ENCODE peak calls at places on chromosomes 3 and 15, in four cellular contexts. D is sigmoid colon, O is transverse colon, J is HCT116. B is an unnamed sample.
A peak's percentile ranks its signal among the peaks of the same experiment; 100 is the strongest.

GRCh38 chr15:39207532-39208115 is 373.3 kb upstream of the THBS1 start:
- DNase-seq in J (no peak), D (no peak), O (no peak), B (no peak)

GRCh38 chr15:96160269-96160668 is 170.2 kb upstream of the NR2F2 start:
- DNase-seq in O (no peak), D (peak; percentile 71), J (no peak), B (no peak)

GRCh38 chr3:5213574-5213966 is 26.1 kb downstream of the EDEM1 start:
- DNase-seq in J (no peak), D (no peak), O (no peak), B (no peak)

GRCh38 chr3:13857702-13858380 is 22.0 kb downstream of the WNT7A start:
- DNase-seq in D (no peak), O (no peak), J (no peak), B (no peak)

GRCh38 chr15:32125595-32125994 is 95.3 kb downstream of the CHRNA7 start:
- DNase-seq in D (no peak), J (no peak), O (no peak), B (no peak)

GRCh38 chr15:37015476-37015875 is 84.9 kb downstream of the MEIS2 start:
- DNase-seq in D (no peak), O (no peak), J (no peak), B (no peak)

GRCh38 chr3:149314807-149315578 is 18.4 kb downstream of the TM4SF18 start:
- DNase-seq in O (no peak), J (no peak), D (no peak), B (no peak)

GRCh38 chr3:31600435-31600834 is 67.7 kb downstream of the STT3B start:
- DNase-seq in D (no peak), O (no peak), J (no peak), B (no peak)

GRCh38 chr3:127264292-127264691 is 23.6 kb downstream of the PRR20G start:
- DNase-seq in O (no peak), D (no peak), J (no peak), B (no peak)

GRCh38 chr15:83276661-83277060 is 7.8 kb downstream of the BNC1 start:
- DNase-seq in J (no peak), D (no peak), O (no peak), B (no peak)

GRCh38 chr3:185934726-185935464 is 2.9 kb downstream of the TRA2B start:
- DNase-seq in D (no peak), O (no peak), J (no peak), B (peak; percentile 64)

GRCh38 chr15:59315914-59316428 is 56.7 kb downstream of the MYO1E start:
- DNase-seq in J (no peak), D (no peak), O (no peak), B (no peak)

GRCh38 chr15:68405426-68406250 is 26.3 kb downstream of the ITGA11 start:
- DNase-seq in O (no peak), J (no peak), D (no peak), B (no peak)

GRCh38 chr3:134029734-134030381 is at the start of gene SLCO2A1:
- DNase-seq in D (peak; percentile 62), J (no peak), O (peak; percentile 53), B (no peak)

DNA sequence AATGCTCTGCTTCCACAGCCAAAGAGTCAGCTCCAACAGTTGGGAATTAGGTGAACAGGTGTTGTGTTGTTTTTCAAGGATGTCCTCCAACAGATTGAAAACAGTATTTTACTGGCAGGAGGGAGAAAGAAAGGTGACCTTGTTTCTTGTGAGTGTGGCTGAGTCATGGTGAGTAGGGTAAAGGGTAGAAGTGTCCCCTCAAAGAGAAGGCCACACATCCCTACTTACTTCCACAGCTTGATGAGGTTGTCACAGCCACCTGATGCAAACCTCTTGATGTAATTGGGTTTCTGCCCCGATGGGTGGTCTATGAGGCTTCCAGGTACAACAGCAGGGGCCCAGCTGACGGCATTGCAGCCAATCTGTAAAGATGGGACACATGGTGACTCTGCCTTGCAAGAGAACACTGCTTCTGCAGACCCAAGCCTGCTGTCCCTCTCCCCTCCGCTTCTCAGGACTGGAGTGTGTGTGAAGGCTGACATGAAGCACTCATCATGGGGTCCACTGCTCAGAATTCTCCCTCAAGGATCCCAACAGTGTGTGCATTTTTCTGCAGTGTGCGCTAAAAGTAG is 12.7 kb upstream of the GHRL start:
- DNase-seq in O (no peak), D (no peak), J (no peak), B (peak; percentile 20)
- TF ChIP-seq POLR2A in O (no peak), D (no peak), J (no peak), B (no peak)

GRCh38 chr3:64008487-64008886 is 14.8 kb downstream of the PSMD6 start:
- DNase-seq in D (no peak), O (no peak), J (no peak), B (no peak)
- TF ChIP-seq POLR2A in D (no peak), O (no peak), J (no peak), B (no peak)

GRCh38 chr15:74937226-74937601 is 659 bp downstream of the COX5A start:
- DNase-seq in O (no peak), D (no peak), J (no peak), B (no peak)

GRCh38 chr15:74933573-74933972 is 4.3 kb downstream of the COX5A start:
- DNase-seq in O (no peak), J (no peak), D (no peak), B (no peak)

GRCh38 chr15:74937602-74938371 is at the start of gene COX5A:
- DNase-seq in D (peak; percentile 97), O (peak; percentile 94), J (peak; percentile 91), B (peak; percentile 98)
- TF ChIP-seq POLR2A in D (peak; percentile 42), O (peak; percentile 96), J (peak; percentile 76), B (peak; percentile 89)

GRCh38 chr15:76161153-76162049 is 101.6 kb downstream of the TMEM266 start:
- DNase-seq in J (no peak), O (no peak), D (no peak), B (no peak)

GRCh38 chr15:76162050-76162425 is 102.3 kb downstream of the TMEM266 start:
- DNase-seq in J (no peak), D (no peak), O (no peak), B (no peak)

GRCh38 chr15:76163429-76164020 is 103.7 kb downstream of the TMEM266 start:
- DNase-seq in J (no peak), D (peak; percentile 90), O (peak; percentile 60), B (no peak)

GRCh38 chr15:76164602-76165001 is 104.8 kb downstream of the TMEM266 start:
- DNase-seq in J (no peak), D (no peak), O (no peak), B (no peak)

GRCh38 chr15:76162784-76163428 is 103.1 kb downstream of the TMEM266 start:
- DNase-seq in J (no peak), O (no peak), D (no peak), B (no peak)
- TF ChIP-seq POLR2A in J (no peak), O (no peak), D (no peak), B (no peak)

GRCh38 chr3:39142067-39142466 is 11.3 kb downstream of the CSRNP1 start:
- DNase-seq in D (peak; percentile 64), J (no peak), O (peak; percentile 73), B (no peak)
- TF ChIP-seq POLR2A in D (no peak), J (no peak), O (peak; percentile 36), B (no peak)

GRCh38 chr15:65069179-65069578 is 1.4 kb upstream of the RASL12 start:
- DNase-seq in J (no peak), D (peak; percentile 94), O (peak; percentile 50), B (no peak)

GRCh38 chr15:65066635-65067333 is 1.0 kb downstream of the RASL12 start:
- DNase-seq in J (no peak), D (peak; percentile 80), O (no peak), B (no peak)

GRCh38 chr15:65067334-65067644 is 502 bp downstream of the RASL12 start:
- DNase-seq in O (no peak), J (no peak), D (no peak), B (no peak)

GRCh38 chr15:65068436-65068835 is 645 bp upstream of the RASL12 start:
- DNase-seq in D (no peak), O (no peak), J (no peak), B (no peak)

DNA sequence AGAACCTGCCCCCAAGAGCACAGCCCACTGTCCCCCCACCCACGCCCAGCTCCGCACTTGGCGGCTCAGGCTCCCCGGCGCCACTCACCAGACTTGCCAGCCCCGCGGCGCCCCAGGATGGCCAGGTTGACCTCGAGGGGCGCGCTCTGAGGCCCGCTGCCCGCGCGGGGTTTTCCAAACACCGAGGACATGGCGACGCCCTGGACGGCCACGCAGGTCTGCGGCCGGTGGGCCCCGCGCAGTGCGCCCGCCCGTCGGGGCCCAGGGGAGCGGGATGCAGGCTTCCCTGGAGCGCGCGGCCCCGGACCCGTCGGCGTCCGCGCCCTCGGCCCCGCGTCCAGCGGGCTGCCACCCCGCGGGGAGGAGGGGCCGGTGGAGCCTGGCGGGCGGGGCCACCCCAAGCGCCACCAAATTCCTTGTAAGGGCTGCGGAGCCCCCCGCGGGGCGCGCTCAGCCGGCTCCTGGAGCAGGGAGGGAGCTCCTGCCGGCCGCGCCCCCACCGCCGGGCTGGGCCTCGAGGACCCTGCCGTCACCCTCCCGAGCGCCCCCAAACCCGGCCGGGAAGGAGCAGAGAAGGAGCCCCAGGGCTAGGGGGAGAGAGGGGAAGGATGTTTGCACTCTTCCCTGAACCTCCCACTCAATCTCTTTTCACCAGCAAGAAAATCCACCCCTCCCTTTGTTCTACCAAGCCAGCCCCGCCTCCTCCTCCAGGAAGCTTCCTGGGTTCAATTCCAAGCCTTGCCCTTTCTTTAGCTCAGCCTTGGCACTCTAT is at the start of gene RASL12:
- DNase-seq in D (no peak), J (no peak), O (peak; percentile 37), B (no peak)
- TF ChIP-seq POLR2A in D (no peak), J (no peak), O (no peak), B (no peak)

DNA sequence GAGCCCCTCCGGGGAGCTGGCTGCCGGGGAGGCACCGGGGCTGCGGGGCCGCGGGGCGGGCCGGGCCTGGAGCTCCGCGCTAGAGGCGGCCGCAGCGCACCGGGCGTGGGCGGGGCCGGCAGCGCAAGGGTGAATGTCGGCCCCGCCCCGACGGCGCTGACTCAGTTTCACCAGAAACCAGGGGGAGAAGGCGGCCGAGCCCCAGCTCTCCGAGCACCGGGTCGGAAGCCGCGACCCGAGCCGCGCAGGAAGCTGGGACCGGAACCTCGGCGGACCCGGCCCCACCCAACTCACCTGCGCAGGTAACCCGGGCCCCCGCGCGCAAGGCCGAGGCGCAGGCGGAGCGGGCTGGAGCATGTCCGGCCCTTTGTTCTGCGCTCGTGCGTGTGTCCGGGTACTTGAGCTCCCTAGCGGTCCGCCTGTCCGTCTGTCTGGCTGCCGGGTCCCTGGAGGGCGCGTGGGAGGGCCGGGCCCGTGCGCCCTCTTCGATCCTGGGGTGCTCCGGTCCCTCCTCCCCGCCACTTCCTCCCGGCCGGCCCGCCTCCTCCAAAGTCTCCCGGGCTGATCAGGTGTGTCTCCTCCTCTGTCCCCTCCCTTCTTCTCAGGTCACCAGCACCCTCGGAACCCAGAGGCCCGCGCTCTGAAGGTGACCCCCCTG is at the start of gene SPINT1:
- DNase-seq in D (no peak), J (no peak), O (peak; percentile 82), B (peak; percentile 40)
- TF ChIP-seq POLR2A in D (no peak), J (no peak), O (peak; percentile 89), B (no peak)

GRCh38 chr3:182789371-182789770 is 3.9 kb upstream of the ATP11B start:
- DNase-seq in D (no peak), J (no peak), O (no peak), B (peak; percentile 55)
- TF ChIP-seq POLR2A in D (no peak), J (no peak), O (no peak), B (no peak)

B was measured in erythroblast.